ENCODE peak calls at places on chromosomes 6 and 20, in four cellular contexts. S is WTC11, J is HepG2, W is K562. O is an unnamed sample.

GRCh38 chr6:155309150-155309549 is 5.1 kb downstream of the TFB1M start:
- DNase-seq in W (no peak), J (peak), S (no peak), O (no peak)

GRCh38 chr20:49426873-49427272 is 55.6 kb downstream of the KCNB1 start:
- DNase-seq in S (no peak), J (no peak), W (no peak), O (no peak)

GRCh38 chr6:62805431-62805830 is 405.8 kb upstream of the FKBP1C start:
- DNase-seq in S (no peak), W (no peak), J (no peak), O (no peak)

GRCh38 chr6:42313941-42314570 is 96.4 kb upstream of the MRPS10 start:
- DNase-seq in J (no peak), W (peak), S (no peak), O (no peak)

GRCh38 chr6:157860505-157860991 is 37.5 kb downstream of the SNX9 start:
- DNase-seq in W (no peak), J (no peak), S (no peak), O (no peak)

GRCh38 chr6:100084301-100085161 is 90.5 kb upstream of the MCHR2 start:
- DNase-seq in W (no peak), S (no peak), J (no peak), O (no peak)

GRCh38 chr6:132101550-132101949 is 150.4 kb upstream of the CCN2 start:
- DNase-seq in J (no peak), W (no peak), S (no peak), O (no peak)

GRCh38 chr6:5151955-5152401 is 66.8 kb downstream of the PPP1R3G start:
- DNase-seq in W (no peak), S (no peak), J (no peak), O (no peak)

GRCh38 chr6:135295085-135295484 is 114.0 kb downstream of the MYB start:
- DNase-seq in J (no peak), W (no peak), S (no peak), O (no peak)

GRCh38 chr20:44051661-44052000 is 135.4 kb downstream of the JPH2 start:
- DNase-seq in W (no peak), S (no peak), J (no peak), O (no peak)

GRCh38 chr6:36803482-36803881 is 35.8 kb downstream of the CPNE5 start:
- DNase-seq in W (no peak), J (no peak), S (no peak), O (no peak)

GRCh38 chr6:95280690-95281273 is 296.6 kb upstream of the MANEA start:
- DNase-seq in S (no peak), W (peak), J (no peak), O (peak)

GRCh38 chr6:90469906-90470305 is 117.0 kb downstream of the MAP3K7 start:
- DNase-seq in S (no peak), J (no peak), W (no peak), O (no peak)

GRCh38 chr6:155273438-155273837 is 9.6 kb downstream of the CLDN20 start:
- DNase-seq in W (no peak), J (no peak), S (no peak), O (no peak)

GRCh38 chr6:31300797-31301196 is 28.9 kb upstream of the HLA-C start:
- DNase-seq in W (no peak), J (no peak), S (no peak), O (no peak)
- TF ChIP-seq ELF4 in W (no peak), J (no peak), S (no peak), O (no peak)

GRCh38 chr6:126015869-126016268 is 29.5 kb downstream of the TRMT11 start:
- DNase-seq in W (no peak), S (no peak), J (no peak), O (no peak)
- TF ChIP-seq ELF4 in W (no peak), S (no peak), J (no peak), O (no peak)

DNA sequence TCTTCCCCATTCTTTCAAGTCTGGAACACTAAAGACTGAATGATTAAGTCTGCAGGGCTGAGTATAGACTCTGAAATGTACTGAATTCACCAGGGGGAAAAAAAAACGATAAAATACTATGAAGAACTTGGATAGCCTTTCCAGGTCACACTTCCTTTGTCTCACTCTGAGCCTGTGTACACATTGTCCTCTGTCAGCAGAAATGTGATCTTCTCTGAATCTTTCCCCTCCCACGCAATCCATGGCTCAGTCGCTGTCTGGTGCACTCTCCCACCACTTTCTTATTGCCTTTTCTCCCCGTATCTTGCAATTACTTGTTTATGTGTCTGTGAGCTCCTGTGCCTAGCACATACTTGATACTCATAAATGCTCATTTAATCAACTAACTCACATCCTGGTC is 212.6 kb upstream of the RSPO3 start:
- DNase-seq in S (no peak), W (no peak), J (no peak), O (peak)
- TF ChIP-seq ELF4 in S (no peak), W (no peak), J (no peak), O (no peak)

GRCh38 chr20:22312744-22313346 is 271.5 kb downstream of the FOXA2 start:
- DNase-seq in J (peak), W (peak), S (peak), O (peak)
- TF ChIP-seq ELF4 in J (no peak), W (no peak), S (no peak), O (no peak)

DNA sequence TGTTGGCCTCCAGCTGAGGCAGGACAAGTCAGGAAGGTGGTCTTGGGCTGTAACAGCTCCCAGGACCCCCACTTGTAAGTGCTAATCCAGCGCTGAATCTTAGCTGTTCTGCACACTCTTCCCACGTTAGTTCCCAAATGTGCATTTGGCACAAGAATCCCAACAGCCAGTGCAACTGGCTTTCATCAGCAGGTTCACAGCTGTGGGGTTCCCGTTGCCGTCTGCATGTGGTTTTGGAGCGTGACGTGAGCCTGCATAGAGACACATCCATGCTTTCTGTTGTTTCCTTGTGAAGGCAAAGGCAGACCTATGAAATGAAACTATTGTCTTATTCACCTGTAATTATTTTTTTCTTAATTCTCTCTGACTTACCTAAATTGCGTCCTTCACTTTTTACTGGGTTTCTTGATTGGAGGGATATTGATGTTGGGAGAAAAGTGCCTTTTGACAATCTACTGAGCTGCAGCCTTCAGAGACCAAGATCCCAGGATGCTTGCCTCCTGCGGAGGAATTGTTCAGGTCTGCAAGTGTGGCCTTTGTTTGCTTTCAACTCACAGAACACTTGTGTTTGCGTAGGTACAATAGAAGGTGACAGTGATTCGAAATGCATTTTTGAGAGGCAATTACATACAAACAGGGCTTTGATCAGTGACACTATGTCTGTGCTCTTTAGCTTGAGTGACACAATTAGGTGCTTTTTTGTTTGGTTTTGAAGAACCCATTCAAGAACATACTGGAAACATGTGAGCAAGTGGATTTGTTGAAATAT is 600.4 kb downstream of the QKI start:
- DNase-seq in W (no peak), J (no peak), S (no peak), O (no peak)
- TF ChIP-seq ELF4 in W (no peak), J (no peak), S (no peak), O (no peak)

DNA sequence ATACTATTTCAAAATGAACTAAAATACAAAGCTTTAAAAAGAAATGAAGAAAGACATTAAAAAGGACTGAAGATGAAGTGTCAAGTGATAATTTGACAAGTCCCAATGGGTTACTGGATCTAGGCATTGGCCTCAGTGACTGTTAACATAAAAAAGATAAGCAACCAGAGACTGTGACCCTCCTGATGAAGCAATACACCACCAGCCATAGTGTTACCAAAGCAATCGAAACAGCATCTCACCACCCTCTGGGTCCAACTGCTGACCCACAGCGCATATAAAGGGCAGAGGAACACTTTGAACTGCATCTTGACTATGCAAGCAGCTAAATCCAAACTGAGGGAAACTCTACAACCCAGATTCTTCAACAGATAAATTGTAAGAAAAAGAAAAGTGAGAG is 130.4 kb downstream of the FIG4 start:
- DNase-seq in J (no peak), W (no peak), S (no peak), O (no peak)
- TF ChIP-seq ELF4 in J (no peak), W (no peak), S (no peak), O (no peak)

GRCh38 chr6:57173886-57174510 is 1.9 kb downstream of the BAG2 start:
- DNase-seq in S (no peak), J (peak), W (no peak), O (no peak)
- TF ChIP-seq ELF4 in S (no peak), J (no peak), W (no peak), O (no peak)

GRCh38 chr20:47258745-47259695 is 97.5 kb downstream of the ZMYND8 start:
- DNase-seq in W (no peak), S (no peak), J (no peak), O (no peak)
- TF ChIP-seq ELF4 in W (no peak), S (no peak), J (no peak), O (no peak)